ENCODE peak calls at places on chromosome 11, in ten cellular contexts. H is heart right ventricle, G is GM12864, L is brain microvascular endothelial cell, P is pancreas, R is GM23338, W is fibroblast of pulmonary artery, O is PC-3, E is HCT116, A is neural progenitor cell. N is an unnamed sample.
A peak's percentile ranks its signal among the peaks of the same experiment; 100 is the strongest.

GRCh38 chr11:116375221-116375620 is 397.6 kb downstream of the BUD13 start:
- DNase-seq in L (no peak), A (no peak), W (no peak), G (no peak), H (no peak), P (no peak), E (no peak), O (no peak), R (peak; percentile 20), N (no peak)

GRCh38 chr11:71199226-71199815 is 53.1 kb downstream of the SHANK2 start:
- DNase-seq in W (no peak), E (no peak), G (no peak), P (peak; percentile 39), H (no peak), O (no peak), L (no peak), R (no peak), A (no peak), N (no peak)

GRCh38 chr11:2732261-2732939 is 32.6 kb upstream of the KCNQ1OT1 start:
- DNase-seq in L (no peak), R (no peak), W (no peak), O (no peak), H (peak; percentile 17), A (no peak), G (no peak), E (no peak), P (no peak), N (no peak)

GRCh38 chr11:95255523-95256165 is 24.6 kb upstream of the SESN3 start:
- DNase-seq in P (no peak), G (no peak), R (peak; percentile 74), A (peak; percentile 29), E (no peak), H (no peak), L (no peak), O (no peak), W (no peak), N (no peak)

GRCh38 chr11:12019337-12019736 is 10.9 kb upstream of the DKK3 start:
- DNase-seq in P (no peak), G (no peak), O (no peak), R (no peak), W (peak; percentile 67), H (no peak), A (peak; percentile 33), L (no peak), E (no peak), N (peak; percentile 69)

GRCh38 chr11:67299471-67300191 is 3.7 kb upstream of the SSH3 start:
- DNase-seq in P (no peak), O (no peak), H (no peak), L (no peak), G (no peak), E (no peak), A (no peak), R (no peak), W (no peak), N (no peak)

GRCh38 chr11:111120691-111121090 is 124.8 kb upstream of the POU2AF2 start:
- DNase-seq in G (no peak), E (no peak), O (no peak), H (no peak), R (no peak), L (no peak), P (no peak), A (no peak), W (no peak), N (no peak)

GRCh38 chr11:60776167-60776566 is 9.0 kb upstream of the MS4A10 start:
- DNase-seq in E (no peak), G (no peak), O (no peak), H (no peak), L (no peak), R (no peak), A (no peak), W (no peak), P (no peak), N (no peak)

GRCh38 chr11:15985127-15985862 is 371.1 kb downstream of the SOX6 start:
- DNase-seq in E (no peak), L (no peak), G (no peak), H (no peak), A (no peak), W (peak; percentile 4), P (no peak), O (no peak), R (peak; percentile 32), N (peak; percentile 3)

GRCh38 chr11:120186408-120186798 is 24.4 kb upstream of the OAF start:
- DNase-seq in W (no peak), H (no peak), R (no peak), A (no peak), O (no peak), E (no peak), L (no peak), G (no peak), P (peak; percentile 28), N (no peak)

GRCh38 chr11:133945087-133945974 is 11.4 kb downstream of the IGSF9B start:
- DNase-seq in A (no peak), R (no peak), P (no peak), O (peak; percentile 28), G (no peak), H (peak; percentile 60), E (no peak), L (no peak), W (peak; percentile 37), N (no peak)

GRCh38 chr11:94151311-94151710 is 22.7 kb downstream of the PANX1 start:
- DNase-seq in P (no peak), H (no peak), L (no peak), A (no peak), G (no peak), W (peak; percentile 23), O (no peak), R (no peak), E (no peak), N (no peak)

GRCh38 chr11:68002943-68003845 is 703 bp downstream of the UNC93B1 start:
- DNase-seq in O (peak; percentile 48), G (no peak), E (no peak), H (peak; percentile 49), A (peak; percentile 62), R (peak; percentile 70), W (no peak), L (no peak), P (peak; percentile 80), N (no peak)

GRCh38 chr11:46388619-46389449 is 2.7 kb downstream of the CHRM4 start:
- DNase-seq in P (no peak), H (no peak), E (no peak), O (no peak), R (peak; percentile 28), A (peak; percentile 37), L (no peak), W (no peak), G (no peak), N (no peak)
- H3K4me3 ChIP-seq in P (no peak overlapping the region), H (peak overlapping the region; percentile 59), E (peak overlapping the region; percentile 59), O (peak overlapping the region; percentile 69), R (peak overlapping the region; percentile 76), A (peak overlapping the region; percentile 53), L (peak overlapping the region; percentile 17), W (no peak overlapping the region), G (no peak overlapping the region), N (peak overlapping the region; percentile 57)

GRCh38 chr11:105000167-105000566 is 22.8 kb downstream of the CASP5 start:
- DNase-seq in R (peak; percentile 50), G (no peak), H (no peak), W (peak; percentile 11), E (peak; percentile 37), O (peak; percentile 48), L (peak; percentile 9), A (peak; percentile 9), P (no peak), N (peak; percentile 26)

GRCh38 chr11:104999716-105000115 is 23.3 kb downstream of the CASP5 start:
- DNase-seq in P (no peak), H (no peak), L (no peak), R (no peak), W (no peak), A (no peak), O (no peak), G (no peak), E (no peak), N (no peak)

GRCh38 chr11:105000797-105001196 is 22.2 kb downstream of the CASP5 start:
- DNase-seq in L (no peak), H (peak; percentile 14), E (peak; percentile 19), O (no peak), W (no peak), G (peak; percentile 30), R (peak; percentile 62), A (peak; percentile 33), P (no peak), N (no peak)

GRCh38 chr11:104995001-104995408 is 26.6 kb upstream of the CASP4 start:
- DNase-seq in G (no peak), O (no peak), E (no peak), P (no peak), W (no peak), A (no peak), R (no peak), H (no peak), L (no peak), N (no peak)

GRCh38 chr11:104997288-104997687 is 25.7 kb downstream of the CASP5 start:
- DNase-seq in G (no peak), R (no peak), P (no peak), O (peak; percentile 71), A (no peak), E (no peak), W (peak; percentile 58), H (no peak), L (no peak), N (peak; percentile 69)
- TF ChIP-seq CTCF in G (no peak), R (no peak), P (no peak), O (peak; percentile 80), A (no peak), E (no peak), W (peak; percentile 41), H (peak; percentile 34), L (no peak), N (peak; percentile 43)

GRCh38 chr11:130428692-130429681 is 578 bp upstream of the ADAMTS8 start:
- DNase-seq in G (no peak), P (no peak), A (peak; percentile 25), R (peak; percentile 41), W (no peak), L (no peak), O (no peak), E (no peak), H (no peak), N (no peak)
- H3K4me3 ChIP-seq in G (no peak overlapping the region), P (peak overlapping the region; percentile 43), A (peak overlapping the region; percentile 62), R (peak overlapping the region; percentile 66), W (peak overlapping the region; percentile 14), L (no peak overlapping the region), O (peak overlapping the region; percentile 49), E (no peak overlapping the region), H (peak overlapping the region; percentile 42), N (no peak overlapping the region)

GRCh38 chr11:3824714-3825472 is 15.9 kb downstream of the RHOG start:
- DNase-seq in E (no peak), L (peak; percentile 47), R (peak; percentile 96), W (peak; percentile 55), P (peak; percentile 77), O (no peak), A (peak; percentile 81), G (no peak), H (peak; percentile 66), N (peak; percentile 62)

GRCh38 chr11:3823762-3824506 is 15.6 kb downstream of the PGAP2 start:
- DNase-seq in G (no peak), P (no peak), L (no peak), R (no peak), W (no peak), H (no peak), E (no peak), A (no peak), O (no peak), N (no peak)

GRCh38 chr11:3820971-3821370 is 12.6 kb downstream of the PGAP2 start:
- DNase-seq in G (no peak), E (no peak), H (no peak), A (no peak), W (no peak), P (no peak), O (no peak), R (no peak), L (no peak), N (no peak)

GRCh38 chr11:3823303-3823702 is 14.9 kb downstream of the PGAP2 start:
- DNase-seq in A (no peak), H (no peak), G (no peak), W (peak; percentile 75), L (peak; percentile 70), P (no peak), R (no peak), O (peak; percentile 39), E (no peak), N (peak; percentile 84)

GRCh38 chr11:3822312-3822711 is 14.0 kb downstream of the PGAP2 start:
- DNase-seq in P (no peak), G (no peak), O (no peak), L (no peak), E (no peak), R (no peak), W (no peak), A (no peak), H (no peak), N (no peak)
- TF ChIP-seq CTCF in P (no peak), G (no peak), O (no peak), L (no peak), E (no peak), R (no peak), W (no peak), A (no peak), H (no peak), N (no peak)

N was measured in choroid plexus epithelial cell.